ENCODE peak calls at places on chromosomes 6 and 20, in ten cellular contexts. One of them, this sample, is unnamed.

GRCh38 chr6:44561062-44561591 is 173.6 kb downstream of the CDC5L start:
- DNase-seq in esophagus squamous epithelium: no peak
- DNase-seq in fibroblast of lung: no peak
- DNase-seq in ovary: no peak
- DNase-seq in adrenal gland: no peak
- DNase-seq in pancreas: no peak
- DNase-seq in colonic mucosa: no peak
- DNase-seq in GM12878: no peak
- DNase-seq in body of pancreas: no peak
- DNase-seq in stomach: no peak
- DNase-seq in this sample: no peak

GRCh38 chr6:11389977-11390376 is 147.6 kb upstream of the TMEM170B start:
- DNase-seq in esophagus squamous epithelium: no peak
- DNase-seq in fibroblast of lung: no peak
- DNase-seq in ovary: no peak
- DNase-seq in adrenal gland: no peak
- DNase-seq in pancreas: no peak
- DNase-seq in colonic mucosa: no peak
- DNase-seq in GM12878: no peak
- DNase-seq in body of pancreas: no peak
- DNase-seq in stomach: no peak
- DNase-seq in this sample: peak; percentile 54

GRCh38 chr6:56932891-56933473 is 21.9 kb upstream of the BEND6 start:
- DNase-seq in esophagus squamous epithelium: no peak
- DNase-seq in fibroblast of lung: no peak
- DNase-seq in ovary: no peak
- DNase-seq in adrenal gland: no peak
- DNase-seq in pancreas: no peak
- DNase-seq in colonic mucosa: no peak
- DNase-seq in GM12878: no peak
- DNase-seq in body of pancreas: no peak
- DNase-seq in stomach: no peak
- DNase-seq in this sample: no peak

GRCh38 chr6:159074120-159074684 is 29.4 kb upstream of the TAGAP start:
- DNase-seq in esophagus squamous epithelium: no peak
- DNase-seq in fibroblast of lung: peak; percentile 58
- DNase-seq in ovary: no peak
- DNase-seq in adrenal gland: peak; percentile 76
- DNase-seq in pancreas: no peak
- DNase-seq in colonic mucosa: peak; percentile 26
- DNase-seq in GM12878: no peak
- DNase-seq in body of pancreas: peak; percentile 39
- DNase-seq in stomach: no peak
- DNase-seq in this sample: no peak

GRCh38 chr6:90793771-90794170 is 206.9 kb upstream of the MAP3K7 start:
- DNase-seq in esophagus squamous epithelium: no peak
- DNase-seq in fibroblast of lung: no peak
- DNase-seq in ovary: no peak
- DNase-seq in adrenal gland: no peak
- DNase-seq in pancreas: no peak
- DNase-seq in colonic mucosa: no peak
- DNase-seq in GM12878: no peak
- DNase-seq in body of pancreas: no peak
- DNase-seq in stomach: no peak
- DNase-seq in this sample: no peak

GRCh38 chr20:38723069-38723981 is 961 bp upstream of the SLC32A1 start:
- DNase-seq in esophagus squamous epithelium: no peak
- DNase-seq in fibroblast of lung: peak; percentile 23
- DNase-seq in ovary: no peak
- DNase-seq in adrenal gland: no peak
- DNase-seq in pancreas: no peak
- DNase-seq in colonic mucosa: no peak
- DNase-seq in GM12878: no peak
- DNase-seq in body of pancreas: no peak
- DNase-seq in stomach: no peak
- DNase-seq in this sample: no peak

GRCh38 chr20:3670511-3670910 is 7.3 kb upstream of the GFRA4 start:
- DNase-seq in esophagus squamous epithelium: no peak
- DNase-seq in fibroblast of lung: no peak
- DNase-seq in ovary: no peak
- DNase-seq in adrenal gland: no peak
- DNase-seq in pancreas: no peak
- DNase-seq in colonic mucosa: no peak
- DNase-seq in GM12878: no peak
- DNase-seq in body of pancreas: no peak
- DNase-seq in stomach: no peak
- DNase-seq in this sample: no peak

GRCh38 chr20:47247972-47248371 is 108.5 kb downstream of the ZMYND8 start:
- DNase-seq in esophagus squamous epithelium: no peak
- DNase-seq in fibroblast of lung: no peak
- DNase-seq in ovary: no peak
- DNase-seq in adrenal gland: no peak
- DNase-seq in pancreas: no peak
- DNase-seq in colonic mucosa: no peak
- DNase-seq in GM12878: no peak
- DNase-seq in body of pancreas: no peak
- DNase-seq in stomach: no peak
- DNase-seq in this sample: no peak

GRCh38 chr6:112468359-112468758 is 121.2 kb downstream of the RFPL4B start:
- DNase-seq in esophagus squamous epithelium: no peak
- DNase-seq in fibroblast of lung: no peak
- DNase-seq in ovary: no peak
- DNase-seq in adrenal gland: no peak
- DNase-seq in pancreas: no peak
- DNase-seq in colonic mucosa: no peak
- DNase-seq in GM12878: no peak
- DNase-seq in body of pancreas: no peak
- DNase-seq in stomach: no peak
- DNase-seq in this sample: no peak

GRCh38 chr6:3515669-3516068 is 58.8 kb upstream of the SLC22A23 start:
- DNase-seq in esophagus squamous epithelium: no peak
- DNase-seq in fibroblast of lung: no peak
- DNase-seq in ovary: no peak
- DNase-seq in adrenal gland: no peak
- DNase-seq in pancreas: no peak
- DNase-seq in colonic mucosa: no peak
- DNase-seq in GM12878: no peak
- DNase-seq in body of pancreas: no peak
- DNase-seq in stomach: no peak
- DNase-seq in this sample: no peak

GRCh38 chr6:107496041-107496440 is 6.1 kb downstream of the SOBP start:
- DNase-seq in esophagus squamous epithelium: no peak
- DNase-seq in fibroblast of lung: no peak
- DNase-seq in ovary: no peak
- DNase-seq in adrenal gland: no peak
- DNase-seq in pancreas: no peak
- DNase-seq in colonic mucosa: no peak
- DNase-seq in GM12878: no peak
- DNase-seq in body of pancreas: no peak
- DNase-seq in stomach: no peak
- DNase-seq in this sample: no peak

GRCh38 chr6:146913842-146914562 is 290.2 kb upstream of the STXBP5 start:
- DNase-seq in esophagus squamous epithelium: no peak
- DNase-seq in fibroblast of lung: peak; percentile 100
- DNase-seq in ovary: peak; percentile 71
- DNase-seq in adrenal gland: peak; percentile 81
- DNase-seq in pancreas: peak; percentile 56
- DNase-seq in colonic mucosa: peak; percentile 34
- DNase-seq in GM12878: no peak
- DNase-seq in body of pancreas: peak; percentile 52
- DNase-seq in stomach: peak; percentile 28
- DNase-seq in this sample: peak; percentile 51

GRCh38 chr6:40349566-40350192 is 237.5 kb downstream of the LRFN2 start:
- DNase-seq in esophagus squamous epithelium: no peak
- DNase-seq in fibroblast of lung: no peak
- DNase-seq in ovary: no peak
- DNase-seq in adrenal gland: no peak
- DNase-seq in pancreas: no peak
- DNase-seq in colonic mucosa: no peak
- DNase-seq in GM12878: no peak
- DNase-seq in body of pancreas: no peak
- DNase-seq in stomach: no peak
- DNase-seq in this sample: no peak

GRCh38 chr6:44084231-44085014 is 42.8 kb downstream of the MRPL14 start:
- DNase-seq in esophagus squamous epithelium: no peak
- DNase-seq in fibroblast of lung: peak; percentile 76
- DNase-seq in ovary: no peak
- DNase-seq in adrenal gland: peak; percentile 72
- DNase-seq in pancreas: peak; percentile 41
- DNase-seq in colonic mucosa: no peak
- DNase-seq in GM12878: no peak
- DNase-seq in body of pancreas: no peak
- DNase-seq in stomach: no peak
- DNase-seq in this sample: no peak

GRCh38 chr6:107763959-107764358 is 60.2 kb downstream of the SCML4 start:
- DNase-seq in esophagus squamous epithelium: no peak
- DNase-seq in fibroblast of lung: peak; percentile 21
- DNase-seq in ovary: no peak
- DNase-seq in adrenal gland: no peak
- DNase-seq in pancreas: no peak
- DNase-seq in colonic mucosa: no peak
- DNase-seq in GM12878: no peak
- DNase-seq in body of pancreas: no peak
- DNase-seq in stomach: no peak
- DNase-seq in this sample: no peak

GRCh38 chr6:169172435-169172834 is 81.2 kb downstream of the THBS2 start:
- DNase-seq in esophagus squamous epithelium: no peak
- DNase-seq in fibroblast of lung: peak; percentile 81
- DNase-seq in ovary: no peak
- DNase-seq in adrenal gland: no peak
- DNase-seq in pancreas: no peak
- DNase-seq in colonic mucosa: no peak
- DNase-seq in GM12878: no peak
- DNase-seq in body of pancreas: no peak
- DNase-seq in stomach: no peak
- DNase-seq in this sample: no peak

GRCh38 chr20:1130849-1131248 is 12.4 kb downstream of the PSMF1 start:
- DNase-seq in esophagus squamous epithelium: no peak
- DNase-seq in fibroblast of lung: no peak
- DNase-seq in ovary: no peak
- DNase-seq in adrenal gland: no peak
- DNase-seq in pancreas: no peak
- DNase-seq in colonic mucosa: no peak
- DNase-seq in GM12878: no peak
- DNase-seq in body of pancreas: no peak
- DNase-seq in stomach: no peak
- DNase-seq in this sample: no peak
- H3K36me3 ChIP-seq in esophagus squamous epithelium: peaks cover 16% of the 10 kb centered on the region
- H3K36me3 ChIP-seq in fibroblast of lung: peaks cover 16% of the 10 kb centered on the region
- H3K36me3 ChIP-seq in ovary: no peaks in the 10 kb centered on the region
- H3K36me3 ChIP-seq in adrenal gland: no peaks in the 10 kb centered on the region
- H3K36me3 ChIP-seq in pancreas: no peaks in the 10 kb centered on the region
- H3K36me3 ChIP-seq in colonic mucosa: peaks cover 24% of the 10 kb centered on the region
- H3K36me3 ChIP-seq in GM12878: peaks cover 22% of the 10 kb centered on the region
- H3K36me3 ChIP-seq in body of pancreas: peaks cover 52% of the 10 kb centered on the region
- H3K36me3 ChIP-seq in stomach: peaks cover 68% of the 10 kb centered on the region
- H3K36me3 ChIP-seq in this sample: peaks cover 5% of the 10 kb centered on the region

GRCh38 chr6:131456565-131456964 is 116.5 kb upstream of the ARG1 start:
- DNase-seq in esophagus squamous epithelium: no peak
- DNase-seq in fibroblast of lung: no peak
- DNase-seq in ovary: no peak
- DNase-seq in adrenal gland: no peak
- DNase-seq in pancreas: no peak
- DNase-seq in colonic mucosa: no peak
- DNase-seq in GM12878: no peak
- DNase-seq in body of pancreas: no peak
- DNase-seq in stomach: no peak
- DNase-seq in this sample: no peak
- H3K27ac ChIP-seq in esophagus squamous epithelium: no peak overlapping the region
- H3K27ac ChIP-seq in fibroblast of lung: no peak overlapping the region
- H3K27ac ChIP-seq in ovary: no peak overlapping the region
- H3K27ac ChIP-seq in adrenal gland: no peak overlapping the region
- H3K27ac ChIP-seq in pancreas: no peak overlapping the region
- H3K27ac ChIP-seq in colonic mucosa: no peak overlapping the region
- H3K27ac ChIP-seq in GM12878: no peak overlapping the region
- H3K27ac ChIP-seq in body of pancreas: no peak overlapping the region
- H3K27ac ChIP-seq in stomach: no peak overlapping the region
- H3K27ac ChIP-seq in this sample: no peak overlapping the region

DNA sequence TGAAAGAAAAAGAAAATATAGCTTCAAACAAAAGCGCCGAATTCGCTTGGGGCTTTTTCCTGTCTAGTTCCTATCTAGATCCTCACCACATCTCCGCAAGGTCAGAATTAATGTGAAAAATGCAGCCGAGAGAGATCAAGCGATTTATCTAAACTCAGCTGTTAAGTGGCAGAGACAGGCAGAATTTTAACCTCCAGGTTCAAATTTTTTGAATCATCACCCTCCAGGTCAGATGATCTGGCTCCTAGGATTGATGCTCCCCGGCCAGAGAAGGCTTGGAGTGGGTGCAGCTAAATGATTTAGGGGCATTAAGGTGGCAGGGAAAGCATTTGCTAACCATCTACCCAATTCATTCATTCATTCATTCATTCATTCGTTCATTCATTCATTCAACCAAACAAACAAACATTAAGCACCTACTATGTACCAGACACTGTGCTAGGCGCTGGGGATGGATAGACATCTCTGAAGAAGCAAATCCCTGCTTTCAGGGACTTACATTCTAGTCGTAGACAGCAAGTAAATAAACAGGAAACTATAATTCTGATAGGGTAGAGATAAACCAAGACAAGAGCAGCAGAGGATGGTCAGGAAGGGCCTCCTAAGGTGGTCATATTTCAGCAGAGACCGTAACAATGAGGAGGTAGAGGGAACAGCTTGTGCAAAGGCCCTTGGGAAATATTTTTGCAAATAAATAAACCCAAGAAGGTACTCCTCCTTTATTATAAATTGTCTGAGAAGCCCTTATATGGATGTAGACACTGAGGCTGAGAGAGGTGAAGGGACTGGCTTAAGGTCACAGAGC is 672 bp upstream of the UBE2V1 start:
- DNase-seq in esophagus squamous epithelium: no peak
- DNase-seq in fibroblast of lung: no peak
- DNase-seq in ovary: no peak
- DNase-seq in adrenal gland: no peak
- DNase-seq in pancreas: no peak
- DNase-seq in colonic mucosa: no peak
- DNase-seq in GM12878: no peak
- DNase-seq in body of pancreas: no peak
- DNase-seq in stomach: no peak
- DNase-seq in this sample: no peak
- H3K4me1 ChIP-seq in esophagus squamous epithelium: peaks cover 31% of the 10 kb centered on the region
- H3K4me1 ChIP-seq in fibroblast of lung: peaks cover 22% of the 10 kb centered on the region
- H3K4me1 ChIP-seq in ovary: peaks cover 10% of the 10 kb centered on the region
- H3K4me1 ChIP-seq in adrenal gland: peaks cover 44% of the 10 kb centered on the region
- H3K4me1 ChIP-seq in pancreas: peaks cover 31% of the 10 kb centered on the region
- H3K4me1 ChIP-seq in colonic mucosa: peaks cover 24% of the 10 kb centered on the region
- H3K4me1 ChIP-seq in GM12878: peaks cover 38% of the 10 kb centered on the region
- H3K4me1 ChIP-seq in body of pancreas: peaks cover 65% of the 10 kb centered on the region
- H3K4me1 ChIP-seq in stomach: peaks cover 57% of the 10 kb centered on the region
- H3K4me1 ChIP-seq in this sample: peaks cover 48% of the 10 kb centered on the region

DNA sequence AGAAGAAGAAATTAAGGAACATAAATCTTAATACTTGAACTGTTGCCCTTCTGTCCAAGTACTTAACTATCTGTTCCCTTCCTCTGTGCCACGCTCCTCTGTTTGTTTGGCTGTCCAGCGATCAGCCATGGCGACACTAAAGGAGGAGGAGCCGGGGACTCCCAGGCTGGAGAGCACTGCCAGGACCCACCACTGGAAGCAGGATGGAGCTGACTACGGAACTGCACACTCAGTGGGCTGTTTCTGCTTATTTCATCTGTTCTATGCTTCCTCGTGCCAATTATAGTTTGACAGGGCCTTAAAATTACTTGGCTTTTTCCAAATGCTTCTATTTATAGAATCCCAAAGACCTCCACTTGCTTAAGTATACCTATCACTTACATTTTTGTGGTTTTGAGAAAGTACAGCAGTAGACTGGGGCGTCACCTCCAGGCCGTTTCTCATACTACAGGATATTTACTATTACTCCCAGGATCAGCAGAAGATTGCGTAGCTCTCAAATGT is 17.1 kb downstream of the IRF4 start:
- DNase-seq in esophagus squamous epithelium: no peak
- DNase-seq in fibroblast of lung: peak; percentile 48
- DNase-seq in ovary: no peak
- DNase-seq in adrenal gland: peak; percentile 52
- DNase-seq in pancreas: peak; percentile 56
- DNase-seq in colonic mucosa: no peak
- DNase-seq in GM12878: no peak
- DNase-seq in body of pancreas: peak; percentile 32
- DNase-seq in stomach: no peak
- DNase-seq in this sample: peak; percentile 54
- H3K36me3 ChIP-seq in esophagus squamous epithelium: no peaks in the 10 kb centered on the region
- H3K36me3 ChIP-seq in fibroblast of lung: no peaks in the 10 kb centered on the region
- H3K36me3 ChIP-seq in ovary: no peaks in the 10 kb centered on the region
- H3K36me3 ChIP-seq in adrenal gland: no peaks in the 10 kb centered on the region
- H3K36me3 ChIP-seq in pancreas: no peaks in the 10 kb centered on the region
- H3K36me3 ChIP-seq in colonic mucosa: no peaks in the 10 kb centered on the region
- H3K36me3 ChIP-seq in GM12878: peaks cover 24% of the 10 kb centered on the region
- H3K36me3 ChIP-seq in body of pancreas: no peaks in the 10 kb centered on the region
- H3K36me3 ChIP-seq in stomach: no peaks in the 10 kb centered on the region
- H3K36me3 ChIP-seq in this sample: no peaks in the 10 kb centered on the region

This sample was measured in heart right ventricle.